ENCODE peak calls at places on chromosomes 2 and 18, in ten cellular contexts. One of them, this sample, is unnamed.

GRCh38 chr2:41729800-41730364 is 317.9 kb upstream of the PKDCC start:
- DNase-seq in ELF-1: peak; percentile 3
- DNase-seq in DMS153: no peak
- DNase-seq in activated CD8-positive, alpha-beta memory T cell treated with anti-CD3 and anti-CD28 coated beads, Interleukin-2, amount 50 U/mL, for 48 hours: no peak
- DNase-seq in activated T-helper 2 cell treated with anti-CD3 and anti-CD28 coated beads, Interferon-gamma antibody, Interleukin-2, Interleukin-4, amounts not matched to agents 10 μg/mL and 5 μg/mL and 100 μg/mL, durations not matched to agents 14 hours and 24 hours and 36 hours: no peak
- DNase-seq in HEK293T: no peak
- DNase-seq in NCI-H774: no peak
- DNase-seq in BE2C: no peak
- DNase-seq in AG08395: no peak
- DNase-seq in stimulated activated CD4-positive, alpha-beta T cell treated with anti-CD3 and anti-CD28 coated beads, Interleukin-12 subunit alpha, Interleukin-12 subunit beta, amount 100 ng/mL, for 24 hours: no peak
- DNase-seq in this sample: no peak

GRCh38 chr18:51164327-51165290 is 32.9 kb downstream of the MEX3C start:
- DNase-seq in AG08395: no peak
- DNase-seq in ELF-1: peak; percentile 75
- DNase-seq in activated T-helper 2 cell treated with anti-CD3 and anti-CD28 coated beads, Interferon-gamma antibody, Interleukin-2, Interleukin-4, amounts not matched to agents 10 μg/mL and 5 μg/mL and 100 μg/mL, durations not matched to agents 14 hours and 24 hours and 36 hours: no peak
- DNase-seq in DMS153: no peak
- DNase-seq in BE2C: no peak
- DNase-seq in HEK293T: no peak
- DNase-seq in stimulated activated CD4-positive, alpha-beta T cell treated with anti-CD3 and anti-CD28 coated beads, Interleukin-12 subunit alpha, Interleukin-12 subunit beta, amount 100 ng/mL, for 24 hours: no peak
- DNase-seq in NCI-H774: no peak
- DNase-seq in activated CD8-positive, alpha-beta memory T cell treated with anti-CD3 and anti-CD28 coated beads, Interleukin-2, amount 50 U/mL, for 48 hours: no peak
- DNase-seq in this sample: no peak

GRCh38 chr2:158321264-158321663 is 135.3 kb downstream of the CCDC148 start:
- DNase-seq in NCI-H774: no peak
- DNase-seq in AG08395: peak; percentile 4
- DNase-seq in stimulated activated CD4-positive, alpha-beta T cell treated with anti-CD3 and anti-CD28 coated beads, Interleukin-12 subunit alpha, Interleukin-12 subunit beta, amount 100 ng/mL, for 24 hours: no peak
- DNase-seq in activated CD8-positive, alpha-beta memory T cell treated with anti-CD3 and anti-CD28 coated beads, Interleukin-2, amount 50 U/mL, for 48 hours: no peak
- DNase-seq in activated T-helper 2 cell treated with anti-CD3 and anti-CD28 coated beads, Interferon-gamma antibody, Interleukin-2, Interleukin-4, amounts not matched to agents 10 μg/mL and 5 μg/mL and 100 μg/mL, durations not matched to agents 14 hours and 24 hours and 36 hours: no peak
- DNase-seq in ELF-1: no peak
- DNase-seq in HEK293T: no peak
- DNase-seq in BE2C: no peak
- DNase-seq in DMS153: peak; percentile 14
- DNase-seq in this sample: no peak

GRCh38 chr2:235462415-235462790 is 31.4 kb upstream of the AGAP1 start:
- DNase-seq in stimulated activated CD4-positive, alpha-beta T cell treated with anti-CD3 and anti-CD28 coated beads, Interleukin-12 subunit alpha, Interleukin-12 subunit beta, amount 100 ng/mL, for 24 hours: no peak
- DNase-seq in AG08395: no peak
- DNase-seq in DMS153: no peak
- DNase-seq in HEK293T: no peak
- DNase-seq in activated CD8-positive, alpha-beta memory T cell treated with anti-CD3 and anti-CD28 coated beads, Interleukin-2, amount 50 U/mL, for 48 hours: no peak
- DNase-seq in BE2C: no peak
- DNase-seq in ELF-1: no peak
- DNase-seq in activated T-helper 2 cell treated with anti-CD3 and anti-CD28 coated beads, Interferon-gamma antibody, Interleukin-2, Interleukin-4, amounts not matched to agents 10 μg/mL and 5 μg/mL and 100 μg/mL, durations not matched to agents 14 hours and 24 hours and 36 hours: no peak
- DNase-seq in NCI-H774: no peak
- DNase-seq in this sample: no peak

GRCh38 chr2:106104332-106105062 is 89.6 kb downstream of the UXS1 start:
- DNase-seq in activated T-helper 2 cell treated with anti-CD3 and anti-CD28 coated beads, Interferon-gamma antibody, Interleukin-2, Interleukin-4, amounts not matched to agents 10 μg/mL and 5 μg/mL and 100 μg/mL, durations not matched to agents 14 hours and 24 hours and 36 hours: peak; percentile 44
- DNase-seq in stimulated activated CD4-positive, alpha-beta T cell treated with anti-CD3 and anti-CD28 coated beads, Interleukin-12 subunit alpha, Interleukin-12 subunit beta, amount 100 ng/mL, for 24 hours: peak; percentile 41
- DNase-seq in NCI-H774: peak; percentile 11
- DNase-seq in BE2C: peak; percentile 28
- DNase-seq in AG08395: peak; percentile 80
- DNase-seq in activated CD8-positive, alpha-beta memory T cell treated with anti-CD3 and anti-CD28 coated beads, Interleukin-2, amount 50 U/mL, for 48 hours: peak; percentile 72
- DNase-seq in ELF-1: peak; percentile 81
- DNase-seq in HEK293T: peak; percentile 75
- DNase-seq in DMS153: no peak
- DNase-seq in this sample: peak; percentile 77

GRCh38 chr2:56522605-56523089 is 338.9 kb downstream of the CCDC85A start:
- DNase-seq in ELF-1: no peak
- DNase-seq in activated T-helper 2 cell treated with anti-CD3 and anti-CD28 coated beads, Interferon-gamma antibody, Interleukin-2, Interleukin-4, amounts not matched to agents 10 μg/mL and 5 μg/mL and 100 μg/mL, durations not matched to agents 14 hours and 24 hours and 36 hours: no peak
- DNase-seq in HEK293T: peak; percentile 41
- DNase-seq in stimulated activated CD4-positive, alpha-beta T cell treated with anti-CD3 and anti-CD28 coated beads, Interleukin-12 subunit alpha, Interleukin-12 subunit beta, amount 100 ng/mL, for 24 hours: no peak
- DNase-seq in BE2C: no peak
- DNase-seq in NCI-H774: peak; percentile 73
- DNase-seq in AG08395: peak; percentile 17
- DNase-seq in DMS153: peak; percentile 95
- DNase-seq in activated CD8-positive, alpha-beta memory T cell treated with anti-CD3 and anti-CD28 coated beads, Interleukin-2, amount 50 U/mL, for 48 hours: no peak
- DNase-seq in this sample: peak; percentile 87

GRCh38 chr18:37435150-37435872 is 130.3 kb downstream of the CELF4 start:
- DNase-seq in ELF-1: no peak
- DNase-seq in AG08395: no peak
- DNase-seq in NCI-H774: no peak
- DNase-seq in DMS153: no peak
- DNase-seq in activated T-helper 2 cell treated with anti-CD3 and anti-CD28 coated beads, Interferon-gamma antibody, Interleukin-2, Interleukin-4, amounts not matched to agents 10 μg/mL and 5 μg/mL and 100 μg/mL, durations not matched to agents 14 hours and 24 hours and 36 hours: no peak
- DNase-seq in stimulated activated CD4-positive, alpha-beta T cell treated with anti-CD3 and anti-CD28 coated beads, Interleukin-12 subunit alpha, Interleukin-12 subunit beta, amount 100 ng/mL, for 24 hours: no peak
- DNase-seq in activated CD8-positive, alpha-beta memory T cell treated with anti-CD3 and anti-CD28 coated beads, Interleukin-2, amount 50 U/mL, for 48 hours: no peak
- DNase-seq in BE2C: no peak
- DNase-seq in HEK293T: no peak
- DNase-seq in this sample: no peak

GRCh38 chr2:96874099-96874831 is 4.4 kb upstream of the SEMA4C start:
- DNase-seq in ELF-1: peak; percentile 79
- DNase-seq in BE2C: no peak
- DNase-seq in activated CD8-positive, alpha-beta memory T cell treated with anti-CD3 and anti-CD28 coated beads, Interleukin-2, amount 50 U/mL, for 48 hours: no peak
- DNase-seq in AG08395: no peak
- DNase-seq in DMS153: no peak
- DNase-seq in activated T-helper 2 cell treated with anti-CD3 and anti-CD28 coated beads, Interferon-gamma antibody, Interleukin-2, Interleukin-4, amounts not matched to agents 10 μg/mL and 5 μg/mL and 100 μg/mL, durations not matched to agents 14 hours and 24 hours and 36 hours: no peak
- DNase-seq in stimulated activated CD4-positive, alpha-beta T cell treated with anti-CD3 and anti-CD28 coated beads, Interleukin-12 subunit alpha, Interleukin-12 subunit beta, amount 100 ng/mL, for 24 hours: no peak
- DNase-seq in NCI-H774: no peak
- DNase-seq in HEK293T: no peak
- DNase-seq in this sample: no peak

GRCh38 chr2:8053241-8053640 is 628.6 kb upstream of the ID2 start:
- DNase-seq in activated CD8-positive, alpha-beta memory T cell treated with anti-CD3 and anti-CD28 coated beads, Interleukin-2, amount 50 U/mL, for 48 hours: no peak
- DNase-seq in stimulated activated CD4-positive, alpha-beta T cell treated with anti-CD3 and anti-CD28 coated beads, Interleukin-12 subunit alpha, Interleukin-12 subunit beta, amount 100 ng/mL, for 24 hours: no peak
- DNase-seq in BE2C: no peak
- DNase-seq in HEK293T: no peak
- DNase-seq in ELF-1: no peak
- DNase-seq in AG08395: peak; percentile 29
- DNase-seq in DMS153: no peak
- DNase-seq in activated T-helper 2 cell treated with anti-CD3 and anti-CD28 coated beads, Interferon-gamma antibody, Interleukin-2, Interleukin-4, amounts not matched to agents 10 μg/mL and 5 μg/mL and 100 μg/mL, durations not matched to agents 14 hours and 24 hours and 36 hours: no peak
- DNase-seq in NCI-H774: no peak
- DNase-seq in this sample: no peak

GRCh38 chr18:37243756-37244155 is 321.8 kb downstream of the CELF4 start:
- DNase-seq in stimulated activated CD4-positive, alpha-beta T cell treated with anti-CD3 and anti-CD28 coated beads, Interleukin-12 subunit alpha, Interleukin-12 subunit beta, amount 100 ng/mL, for 24 hours: no peak
- DNase-seq in HEK293T: no peak
- DNase-seq in BE2C: no peak
- DNase-seq in AG08395: no peak
- DNase-seq in DMS153: no peak
- DNase-seq in activated CD8-positive, alpha-beta memory T cell treated with anti-CD3 and anti-CD28 coated beads, Interleukin-2, amount 50 U/mL, for 48 hours: no peak
- DNase-seq in NCI-H774: no peak
- DNase-seq in activated T-helper 2 cell treated with anti-CD3 and anti-CD28 coated beads, Interferon-gamma antibody, Interleukin-2, Interleukin-4, amounts not matched to agents 10 μg/mL and 5 μg/mL and 100 μg/mL, durations not matched to agents 14 hours and 24 hours and 36 hours: no peak
- DNase-seq in ELF-1: no peak
- DNase-seq in this sample: no peak

GRCh38 chr2:67309281-67309680 is 87.9 kb upstream of the ETAA1 start:
- DNase-seq in BE2C: no peak
- DNase-seq in stimulated activated CD4-positive, alpha-beta T cell treated with anti-CD3 and anti-CD28 coated beads, Interleukin-12 subunit alpha, Interleukin-12 subunit beta, amount 100 ng/mL, for 24 hours: no peak
- DNase-seq in NCI-H774: no peak
- DNase-seq in activated T-helper 2 cell treated with anti-CD3 and anti-CD28 coated beads, Interferon-gamma antibody, Interleukin-2, Interleukin-4, amounts not matched to agents 10 μg/mL and 5 μg/mL and 100 μg/mL, durations not matched to agents 14 hours and 24 hours and 36 hours: no peak
- DNase-seq in AG08395: peak; percentile 15
- DNase-seq in ELF-1: no peak
- DNase-seq in activated CD8-positive, alpha-beta memory T cell treated with anti-CD3 and anti-CD28 coated beads, Interleukin-2, amount 50 U/mL, for 48 hours: no peak
- DNase-seq in DMS153: no peak
- DNase-seq in HEK293T: no peak
- DNase-seq in this sample: no peak

GRCh38 chr2:50956886-50957285 is 75.0 kb downstream of the NRXN1 start:
- DNase-seq in NCI-H774: no peak
- DNase-seq in HEK293T: no peak
- DNase-seq in BE2C: no peak
- DNase-seq in AG08395: no peak
- DNase-seq in activated T-helper 2 cell treated with anti-CD3 and anti-CD28 coated beads, Interferon-gamma antibody, Interleukin-2, Interleukin-4, amounts not matched to agents 10 μg/mL and 5 μg/mL and 100 μg/mL, durations not matched to agents 14 hours and 24 hours and 36 hours: no peak
- DNase-seq in DMS153: no peak
- DNase-seq in ELF-1: no peak
- DNase-seq in activated CD8-positive, alpha-beta memory T cell treated with anti-CD3 and anti-CD28 coated beads, Interleukin-2, amount 50 U/mL, for 48 hours: no peak
- DNase-seq in stimulated activated CD4-positive, alpha-beta T cell treated with anti-CD3 and anti-CD28 coated beads, Interleukin-12 subunit alpha, Interleukin-12 subunit beta, amount 100 ng/mL, for 24 hours: no peak
- DNase-seq in this sample: no peak

GRCh38 chr2:38374978-38375377 is 2.1 kb downstream of the ATL2 start:
- DNase-seq in activated CD8-positive, alpha-beta memory T cell treated with anti-CD3 and anti-CD28 coated beads, Interleukin-2, amount 50 U/mL, for 48 hours: no peak
- DNase-seq in HEK293T: no peak
- DNase-seq in AG08395: no peak
- DNase-seq in NCI-H774: no peak
- DNase-seq in BE2C: no peak
- DNase-seq in DMS153: no peak
- DNase-seq in stimulated activated CD4-positive, alpha-beta T cell treated with anti-CD3 and anti-CD28 coated beads, Interleukin-12 subunit alpha, Interleukin-12 subunit beta, amount 100 ng/mL, for 24 hours: no peak
- DNase-seq in ELF-1: no peak
- DNase-seq in activated T-helper 2 cell treated with anti-CD3 and anti-CD28 coated beads, Interferon-gamma antibody, Interleukin-2, Interleukin-4, amounts not matched to agents 10 μg/mL and 5 μg/mL and 100 μg/mL, durations not matched to agents 14 hours and 24 hours and 36 hours: no peak
- DNase-seq in this sample: no peak

GRCh38 chr2:220452561-220452960 is 825.1 kb downstream of the SLC4A3 start:
- DNase-seq in stimulated activated CD4-positive, alpha-beta T cell treated with anti-CD3 and anti-CD28 coated beads, Interleukin-12 subunit alpha, Interleukin-12 subunit beta, amount 100 ng/mL, for 24 hours: no peak
- DNase-seq in BE2C: no peak
- DNase-seq in activated CD8-positive, alpha-beta memory T cell treated with anti-CD3 and anti-CD28 coated beads, Interleukin-2, amount 50 U/mL, for 48 hours: no peak
- DNase-seq in activated T-helper 2 cell treated with anti-CD3 and anti-CD28 coated beads, Interferon-gamma antibody, Interleukin-2, Interleukin-4, amounts not matched to agents 10 μg/mL and 5 μg/mL and 100 μg/mL, durations not matched to agents 14 hours and 24 hours and 36 hours: no peak
- DNase-seq in AG08395: peak; percentile 7
- DNase-seq in NCI-H774: no peak
- DNase-seq in DMS153: no peak
- DNase-seq in ELF-1: no peak
- DNase-seq in HEK293T: no peak
- DNase-seq in this sample: no peak

GRCh38 chr2:137968477-137969417 is 4.5 kb downstream of the HNMT start:
- DNase-seq in NCI-H774: no peak
- DNase-seq in BE2C: no peak
- DNase-seq in ELF-1: no peak
- DNase-seq in HEK293T: no peak
- DNase-seq in activated T-helper 2 cell treated with anti-CD3 and anti-CD28 coated beads, Interferon-gamma antibody, Interleukin-2, Interleukin-4, amounts not matched to agents 10 μg/mL and 5 μg/mL and 100 μg/mL, durations not matched to agents 14 hours and 24 hours and 36 hours: no peak
- DNase-seq in activated CD8-positive, alpha-beta memory T cell treated with anti-CD3 and anti-CD28 coated beads, Interleukin-2, amount 50 U/mL, for 48 hours: no peak
- DNase-seq in stimulated activated CD4-positive, alpha-beta T cell treated with anti-CD3 and anti-CD28 coated beads, Interleukin-12 subunit alpha, Interleukin-12 subunit beta, amount 100 ng/mL, for 24 hours: no peak
- DNase-seq in DMS153: no peak
- DNase-seq in AG08395: no peak
- DNase-seq in this sample: no peak

GRCh38 chr18:23266717-23267446 is 131.6 kb downstream of the CABLES1 start:
- DNase-seq in HEK293T: no peak
- DNase-seq in AG08395: no peak
- DNase-seq in activated T-helper 2 cell treated with anti-CD3 and anti-CD28 coated beads, Interferon-gamma antibody, Interleukin-2, Interleukin-4, amounts not matched to agents 10 μg/mL and 5 μg/mL and 100 μg/mL, durations not matched to agents 14 hours and 24 hours and 36 hours: no peak
- DNase-seq in NCI-H774: no peak
- DNase-seq in stimulated activated CD4-positive, alpha-beta T cell treated with anti-CD3 and anti-CD28 coated beads, Interleukin-12 subunit alpha, Interleukin-12 subunit beta, amount 100 ng/mL, for 24 hours: no peak
- DNase-seq in activated CD8-positive, alpha-beta memory T cell treated with anti-CD3 and anti-CD28 coated beads, Interleukin-2, amount 50 U/mL, for 48 hours: no peak
- DNase-seq in DMS153: no peak
- DNase-seq in BE2C: no peak
- DNase-seq in ELF-1: no peak
- DNase-seq in this sample: no peak